ENCODE peak calls at places on chromosomes 1 and 21, in seven cellular contexts. I, C, N, B, W, D and V are unnamed samples.

GRCh38 chr1:246427611-246428010 is 79.5 kb downstream of the SMYD3 start:
- DNase-seq in I (no peak), C (no peak), N (no peak), B (no peak), W (no peak), D (no peak), V (no peak)

GRCh38 chr1:168421399-168422004 is 122.3 kb downstream of the XCL2 start:
- DNase-seq in I (no peak), C (no peak), N (no peak), B (no peak), W (no peak), D (no peak), V (no peak)

GRCh38 chr1:219542828-219543518 is 69.9 kb downstream of the ZC3H11B start:
- DNase-seq in I (no peak), C (no peak), N (no peak), B (no peak), W (no peak), D (no peak), V (no peak)

GRCh38 chr1:245754463-245754961 is 599.7 kb downstream of the KIF26B start:
- DNase-seq in I (no peak), C (no peak), N (no peak), B (no peak), W (no peak), D (no peak), V (no peak)

GRCh38 chr1:231171623-231172197 is 9.9 kb downstream of the TRIM67 start:
- DNase-seq in I (no peak), C (no peak), N (no peak), B (no peak), W (no peak), D (no peak), V (no peak)

GRCh38 chr1:62530516-62531154 is 66.7 kb upstream of the ANGPTL3 start:
- DNase-seq in I (no peak), C (peak), N (peak), B (peak), W (no peak), D (no peak), V (peak)

GRCh38 chr1:150362721-150363425 is 1.1 kb upstream of the RPRD2 start:
- DNase-seq in I (no peak), C (no peak), N (no peak), B (peak), W (no peak), D (no peak), V (peak)

GRCh38 chr21:30719401-30719800 is 824 bp upstream of the KRTAP21-3 start:
- DNase-seq in I (no peak), C (no peak), N (no peak), B (no peak), W (no peak), D (no peak), V (no peak)

GRCh38 chr1:36408479-36408878 is 10.8 kb upstream of the LSM10 start:
- DNase-seq in I (no peak), C (peak), N (no peak), B (no peak), W (no peak), D (no peak), V (no peak)

GRCh38 chr1:235090406-235091069 is 38.1 kb downstream of the TOMM20 start:
- DNase-seq in I (no peak), C (no peak), N (no peak), B (no peak), W (no peak), D (no peak), V (no peak)

GRCh38 chr1:51600954-51601353 is 15.9 kb upstream of the OSBPL9 start:
- DNase-seq in I (no peak), C (no peak), N (no peak), B (no peak), W (no peak), D (no peak), V (no peak)

GRCh38 chr21:28283652-28284490 is 708.8 kb downstream of the LTN1 start:
- DNase-seq in I (no peak), C (peak), N (no peak), B (no peak), W (no peak), D (no peak), V (no peak)

GRCh38 chr1:178310685-178311105 is 186.1 kb downstream of the CLEC20A start:
- DNase-seq in I (no peak), C (peak), N (no peak), B (no peak), W (peak), D (no peak), V (no peak)

GRCh38 chr1:109803901-109804331 is 40.2 kb upstream of the EPS8L3 start:
- DNase-seq in I (no peak), C (no peak), N (no peak), B (no peak), W (no peak), D (peak), V (no peak)

GRCh38 chr21:8992731-8993174 is 1528.6 kb upstream of the TPTE start:
- DNase-seq in I (no peak), C (no peak), N (no peak), B (no peak), W (no peak), D (peak), V (no peak)

GRCh38 chr1:245771521-245772281 is 616.9 kb downstream of the KIF26B start:
- DNase-seq in I (no peak), C (peak), N (no peak), B (no peak), W (no peak), D (no peak), V (no peak)

GRCh38 chr1:184806296-184806721 is 51.7 kb upstream of the EDEM3 start:
- DNase-seq in I (no peak), C (no peak), N (no peak), B (no peak), W (no peak), D (no peak), V (no peak)

GRCh38 chr1:154793674-154794073 is 76.4 kb downstream of the KCNN3 start:
- DNase-seq in I (no peak), C (no peak), N (no peak), B (no peak), W (no peak), D (no peak), V (no peak)